ENCODE peak calls at places on chromosome 4, in six cellular contexts. T, X, Q, O, B and Z are unnamed samples.

GRCh38 chr4:153371835-153372234 is 27.3 kb downstream of the MND1 start:
- DNase-seq in T (no peak), X (no peak), Q (no peak), O (no peak), B (no peak), Z (no peak)

GRCh38 chr4:69518543-69519198 is 23.0 kb upstream of the UGT2B4 start:
- DNase-seq in T (no peak), X (no peak), Q (no peak), O (no peak), B (no peak), Z (no peak)

GRCh38 chr4:119113033-119113655 is 22.5 kb upstream of the MYOZ2 start:
- DNase-seq in T (peak; percentile 96), X (peak; percentile 94), Q (no peak), O (no peak), B (no peak), Z (peak; percentile 34)

GRCh38 chr4:40264995-40265909 is 68.4 kb downstream of the RHOH start:
- DNase-seq in T (no peak), X (peak; percentile 74), Q (no peak), O (no peak), B (no peak), Z (peak; percentile 36)

GRCh38 chr4:150385606-150386005 is 196.3 kb upstream of the MAB21L2 start:
- DNase-seq in T (peak; percentile 92), X (peak; percentile 96), Q (no peak), O (no peak), B (no peak), Z (peak; percentile 67)

GRCh38 chr4:4704267-4704666 is 155.2 kb upstream of the MSX1 start:
- DNase-seq in T (peak; percentile 41), X (peak; percentile 67), Q (no peak), O (no peak), B (no peak), Z (no peak)

GRCh38 chr4:126916626-126917140 is 716.1 kb upstream of the INTU start:
- DNase-seq in T (peak; percentile 86), X (no peak), Q (no peak), O (no peak), B (no peak), Z (no peak)

GRCh38 chr4:142126890-142127497 is 490.6 kb downstream of the IL15 start:
- DNase-seq in T (peak; percentile 80), X (peak; percentile 67), Q (peak; percentile 54), O (peak; percentile 51), B (peak; percentile 31), Z (peak; percentile 63)

GRCh38 chr4:54539500-54540029 is 118.2 kb upstream of the KIT start:
- DNase-seq in T (peak; percentile 46), X (peak; percentile 64), Q (peak; percentile 78), O (peak; percentile 71), B (peak; percentile 83), Z (peak; percentile 84)

GRCh38 chr4:61200195-61200990 is at the start of gene ADGRL3:
- DNase-seq in T (peak; percentile 6), X (peak; percentile 54), Q (peak; percentile 88), O (peak; percentile 83), B (peak; percentile 89), Z (peak; percentile 94)

GRCh38 chr4:82467442-82467841 is 37.1 kb downstream of the ENOPH1 start:
- DNase-seq in T (no peak), X (no peak), Q (no peak), O (no peak), B (no peak), Z (no peak)

DNA sequence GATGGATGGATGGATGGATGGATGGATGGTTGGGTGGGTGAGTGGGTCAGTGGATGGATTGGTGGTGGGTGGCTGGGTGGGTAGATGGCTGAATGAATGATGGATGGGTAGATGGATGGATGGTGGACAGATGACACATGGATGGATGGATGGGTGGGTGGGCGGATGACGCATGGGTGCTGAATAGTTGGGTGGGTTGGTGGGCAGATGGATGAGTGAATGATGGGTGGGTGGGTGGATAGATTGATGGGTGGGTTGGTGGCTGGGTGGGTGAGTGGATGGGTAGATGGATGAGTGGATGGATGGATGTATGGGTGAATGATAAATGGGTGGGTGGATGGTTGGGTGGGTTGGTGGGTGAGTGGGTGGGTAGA is 69.9 kb upstream of the NKX1-1 start:
- DNase-seq in T (no peak), X (no peak), Q (no peak), O (no peak), B (no peak), Z (no peak)
- H2BK15ac ChIP-seq in T (no peak overlapping the region), X (no peak overlapping the region), Q (no peak overlapping the region), O (no peak overlapping the region), B (no peak overlapping the region), Z (no peak overlapping the region)

DNA sequence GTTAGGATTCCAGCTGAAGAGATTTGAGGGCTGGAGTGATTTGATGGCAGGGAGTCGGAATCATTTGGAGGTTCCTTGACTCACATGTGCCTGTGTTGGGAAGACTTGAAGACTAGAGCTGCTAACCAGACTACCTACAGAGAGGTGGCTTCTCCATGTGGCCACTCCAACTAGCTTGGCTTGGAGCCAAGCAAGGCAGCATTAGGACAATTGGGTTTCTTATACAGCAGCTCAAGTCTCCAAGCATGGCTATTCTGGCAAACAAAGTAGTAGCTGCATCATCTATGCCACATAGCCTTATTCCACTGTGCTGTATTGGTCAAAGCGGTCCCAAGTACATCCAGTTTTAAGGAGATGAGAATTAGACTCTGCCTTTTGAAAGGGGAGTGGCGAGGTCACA is 171.7 kb upstream of the SLC4A4 start:
- DNase-seq in T (no peak), X (no peak), Q (no peak), O (no peak), B (no peak), Z (no peak)
- H3K23ac ChIP-seq in T (no peak overlapping the region), X (no peak overlapping the region), Q (no peak overlapping the region), O (no peak overlapping the region), B (no peak overlapping the region), Z (no peak overlapping the region)

DNA sequence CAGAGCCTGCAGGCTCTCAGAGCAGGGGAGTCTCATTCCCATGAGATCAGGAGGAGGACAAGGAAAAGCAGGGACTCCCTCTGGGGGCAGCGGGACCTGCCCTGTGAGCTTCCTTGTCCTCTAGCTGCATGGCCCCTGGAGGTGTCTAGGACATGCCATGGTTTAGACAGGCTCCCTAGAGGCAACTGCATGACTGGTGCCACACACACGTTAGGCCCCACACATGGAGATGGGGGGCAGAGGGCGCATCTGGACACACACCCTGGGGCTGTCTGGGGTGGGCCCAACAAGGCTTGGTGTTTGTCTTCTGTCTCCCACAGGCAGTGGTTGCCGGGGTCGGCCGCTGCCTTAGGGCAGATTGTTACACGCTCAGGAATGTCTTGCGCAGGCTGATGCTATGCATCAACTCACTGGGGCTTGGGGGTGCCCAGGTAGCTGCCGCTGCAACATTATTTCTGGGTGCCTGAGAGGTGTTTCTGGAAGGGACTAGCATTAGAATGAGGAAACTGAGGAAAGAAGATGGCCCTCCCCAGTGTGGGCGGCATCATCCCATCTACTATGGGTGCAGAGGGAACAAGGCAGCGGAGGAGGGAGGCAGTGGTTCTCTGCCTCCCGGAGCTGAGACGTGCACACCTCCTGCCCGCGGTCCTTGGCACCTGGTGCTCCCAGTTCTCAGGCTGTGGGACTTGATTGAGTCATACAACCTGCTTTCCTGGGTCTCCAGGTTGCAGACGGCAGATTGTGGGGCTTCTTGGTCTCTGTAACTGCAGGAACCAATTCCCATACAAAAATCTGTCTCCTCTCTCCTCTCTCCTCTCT is 32.1 kb upstream of the GPR78 start:
- DNase-seq in T (no peak), X (no peak), Q (no peak), O (no peak), B (no peak), Z (peak; percentile 41)
- H3K27me3 ChIP-seq in T (peaks cover 35% of the 10 kb centered on the region), X (peaks cover 6% of the 10 kb centered on the region), Q (no peaks in the 10 kb centered on the region), O (peaks cover 18% of the 10 kb centered on the region), B (no peaks in the 10 kb centered on the region), Z (no peaks in the 10 kb centered on the region)

DNA sequence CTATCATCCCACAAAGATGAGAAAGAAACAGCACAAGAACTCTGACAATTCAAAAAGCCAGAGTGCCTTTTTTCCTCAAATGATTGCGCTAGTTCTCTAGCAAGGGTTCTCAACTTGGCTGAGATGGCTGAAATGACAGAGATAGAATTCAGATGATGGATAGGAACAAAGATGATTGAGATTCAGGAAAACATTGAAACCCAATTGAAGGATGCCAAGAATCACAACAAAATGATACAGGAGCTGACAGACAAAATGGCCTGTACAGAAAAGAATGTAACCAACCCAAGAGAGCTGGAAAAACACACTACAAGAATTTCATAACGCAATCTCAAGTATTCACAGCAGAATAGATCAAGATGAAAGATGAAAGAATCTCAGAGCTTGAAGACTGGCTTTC is 51.7 kb upstream of the MMAA start:
- DNase-seq in T (no peak), X (no peak), Q (no peak), O (no peak), B (no peak), Z (no peak)
- H2BK15ac ChIP-seq in T (no peak overlapping the region), X (no peak overlapping the region), Q (no peak overlapping the region), O (no peak overlapping the region), B (no peak overlapping the region), Z (no peak overlapping the region)